ENCODE peak calls at places on chromosome 15, in eight cellular contexts. V is tibial nerve, P is fibroblast of lung, W is astrocyte of the cerebellum, X is AG10803, U is right atrium auricular region, N is cardiac fibroblast, Q is stomach. A is an unnamed sample.

GRCh38 chr15:60419752-60420151 is 22.0 kb upstream of the ANXA2 start:
- DNase-seq in V (no peak), P (peak), W (no peak), X (peak), U (no peak), N (peak), Q (no peak), A (peak)

GRCh38 chr15:28901587-28901980 is 15.8 kb downstream of the APBA2 start:
- DNase-seq in V (no peak), P (no peak), W (no peak), X (no peak), U (no peak), N (no peak), Q (no peak), A (no peak)

GRCh38 chr15:83695901-83696425 is 42.0 kb downstream of the ADAMTSL3 start:
- DNase-seq in V (no peak), P (no peak), W (no peak), X (no peak), U (no peak), N (no peak), Q (no peak), A (no peak)

GRCh38 chr15:29024681-29025080 is 138.9 kb downstream of the APBA2 start:
- DNase-seq in V (no peak), P (no peak), W (no peak), X (no peak), U (no peak), N (no peak), Q (no peak), A (no peak)

GRCh38 chr15:79952329-79952728 is 18.7 kb downstream of the BCL2A1 start:
- DNase-seq in V (no peak), P (peak), W (no peak), X (no peak), U (no peak), N (no peak), Q (no peak), A (no peak)

GRCh38 chr15:52011711-52012144 is 7.3 kb upstream of the MAPK6 start:
- DNase-seq in V (no peak), P (peak), W (no peak), X (no peak), U (no peak), N (peak), Q (no peak), A (no peak)

GRCh38 chr15:58346361-58346760 is 85.4 kb upstream of the LIPC start:
- DNase-seq in V (no peak), P (no peak), W (peak), X (peak), U (no peak), N (peak), Q (no peak), A (no peak)

GRCh38 chr15:73800662-73801345 is 47.7 kb upstream of the INSYN1 start:
- DNase-seq in V (no peak), P (peak), W (peak), X (peak), U (peak), N (peak), Q (no peak), A (peak)

GRCh38 chr15:89400121-89400996 is 65.7 kb upstream of the POLG start:
- DNase-seq in V (no peak), P (no peak), W (no peak), X (no peak), U (no peak), N (no peak), Q (no peak), A (no peak)

DNA sequence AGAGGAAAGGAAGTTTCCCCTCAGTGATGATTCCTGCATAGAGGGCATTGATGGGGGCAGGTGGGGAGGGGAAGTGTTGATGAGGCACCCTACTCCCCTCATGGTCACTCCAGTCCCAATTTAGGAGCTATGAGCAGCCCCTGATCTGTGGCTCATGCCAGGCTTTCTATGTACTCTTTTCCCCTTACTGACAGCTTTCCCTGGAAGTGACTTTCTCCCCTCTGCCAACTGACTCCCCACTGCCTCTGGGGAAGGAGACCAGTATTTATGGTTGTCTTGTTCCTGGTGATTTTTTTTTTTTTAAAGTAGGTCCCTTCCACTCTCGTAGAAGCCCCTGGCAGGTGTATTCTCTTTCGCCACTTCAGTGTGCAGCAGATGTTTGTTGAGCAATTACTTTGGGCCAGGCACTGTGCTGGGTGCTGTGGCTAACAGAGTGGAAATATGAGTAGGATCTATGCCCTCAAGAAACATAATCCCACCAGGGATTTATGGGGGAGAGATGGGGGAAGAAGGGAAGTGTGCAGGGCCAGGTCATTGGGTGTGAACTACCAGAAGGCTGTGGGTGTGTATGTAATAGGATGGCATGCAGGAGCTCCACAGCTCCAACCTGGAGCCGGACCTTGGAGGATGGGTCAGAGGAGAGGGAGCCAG is 3.4 kb downstream of the SMAD6 start:
- DNase-seq in V (no peak), P (no peak), W (no peak), X (no peak), U (no peak), N (no peak), Q (no peak), A (no peak)
- H3K4me3 ChIP-seq in V (peak), P (peak), W (peak), X (peak), U (peak), N (peak), Q (peak), A (peak)

DNA sequence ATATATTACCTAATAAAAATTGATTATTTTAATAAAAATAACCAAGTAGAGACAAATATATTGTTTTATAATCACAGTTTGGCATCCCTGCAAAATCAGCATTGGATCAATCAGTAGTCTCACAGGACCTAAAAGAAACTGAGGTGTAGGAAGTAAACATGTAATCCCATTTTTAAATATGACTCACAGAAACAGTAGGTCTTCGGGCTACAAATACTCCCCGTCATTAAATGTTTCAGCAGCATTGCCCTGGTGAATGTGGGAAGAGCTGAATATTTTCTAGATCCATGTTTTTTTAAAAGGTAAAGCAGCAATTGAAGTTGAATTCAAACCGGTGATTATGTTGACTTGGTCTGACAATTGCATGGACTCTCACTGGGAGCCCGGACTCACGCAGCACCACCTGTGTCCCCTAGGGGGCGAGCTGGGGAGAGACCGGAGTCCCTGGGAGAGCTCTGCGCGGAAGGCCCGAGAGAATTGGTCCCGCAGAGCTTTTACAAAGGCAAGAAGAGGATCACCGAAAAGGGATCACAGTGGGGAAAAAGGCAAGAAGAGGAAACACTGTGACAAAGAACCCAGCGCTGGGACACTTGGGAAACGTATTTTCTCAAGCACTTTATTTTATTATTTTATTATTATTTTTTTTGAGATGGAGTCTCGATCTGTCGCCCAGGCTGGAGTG is 17.2 kb upstream of the USP3 start:
- DNase-seq in V (peak), P (peak), W (no peak), X (peak), U (peak), N (peak), Q (peak), A (peak)
- TF ChIP-seq CTCF in V (peak), P (peak), W (peak), X (peak), U (peak), N (peak), Q (no peak), A (peak)

GRCh38 chr15:36331531-36332275 is 247.7 kb upstream of the CDIN1 start:
- DNase-seq in V (no peak), P (peak), W (no peak), X (peak), U (no peak), N (peak), Q (no peak), A (peak)
- H3K4me3 ChIP-seq in V (no peak), P (peak), W (no peak), X (peak), U (no peak), N (no peak), Q (peak), A (no peak)

GRCh38 chr15:46502668-46503067 is 867.8 kb downstream of the SQOR start:
- DNase-seq in V (no peak), P (no peak), W (no peak), X (no peak), U (no peak), N (peak), Q (no peak), A (no peak)
- TF ChIP-seq CTCF in V (no peak), P (no peak), W (no peak), X (peak), U (no peak), N (peak), Q (no peak), A (no peak)

DNA sequence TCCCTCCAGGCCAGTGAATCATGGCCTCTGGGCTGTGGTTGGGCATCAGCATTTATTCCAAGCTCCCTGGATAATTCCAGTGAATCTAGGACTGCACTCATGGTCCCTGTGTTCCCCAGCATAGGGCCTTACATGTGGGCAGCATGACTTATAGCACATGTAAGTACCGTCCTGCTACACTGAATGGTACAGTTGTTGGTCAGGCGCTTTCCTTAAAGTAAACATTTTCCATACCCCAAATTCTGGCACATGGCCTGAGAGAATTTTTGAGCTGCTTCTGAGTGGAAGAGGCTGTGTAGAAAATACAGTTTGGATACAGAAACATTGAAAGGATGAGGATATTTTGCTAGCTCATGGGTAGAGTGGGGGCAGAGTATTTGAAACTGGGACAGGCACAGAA is 27.5 kb downstream of the CORO2B start:
- DNase-seq in V (no peak), P (peak), W (no peak), X (no peak), U (no peak), N (no peak), Q (no peak), A (no peak)
- H3K4me3 ChIP-seq in V (no peak), P (no peak), W (no peak), X (no peak), U (no peak), N (no peak), Q (no peak), A (no peak)

GRCh38 chr15:55434989-55435825 is 26.9 kb downstream of the PIERCE2 start:
- DNase-seq in V (peak), P (peak), W (peak), X (peak), U (peak), N (peak), Q (no peak), A (peak)
- TF ChIP-seq CTCF in V (peak), P (peak), W (peak), X (peak), U (peak), N (peak), Q (no peak), A (peak)

GRCh38 chr15:61447981-61448380 is 218.9 kb upstream of the RORA start:
- DNase-seq in V (no peak), P (no peak), W (no peak), X (no peak), U (no peak), N (no peak), Q (no peak), A (no peak)

GRCh38 chr15:61441901-61442300 is 212.8 kb upstream of the RORA start:
- DNase-seq in V (no peak), P (no peak), W (no peak), X (peak), U (no peak), N (no peak), Q (no peak), A (no peak)

GRCh38 chr15:61449306-61449705 is 220.2 kb upstream of the RORA start:
- DNase-seq in V (no peak), P (no peak), W (no peak), X (peak), U (no peak), N (no peak), Q (no peak), A (no peak)

GRCh38 chr15:61444585-61444984 is 215.5 kb upstream of the RORA start:
- DNase-seq in V (no peak), P (no peak), W (no peak), X (no peak), U (no peak), N (no peak), Q (no peak), A (no peak)
- H3K4me3 ChIP-seq in V (no peak), P (no peak), W (no peak), X (no peak), U (no peak), N (no peak), Q (no peak), A (no peak)

DNA sequence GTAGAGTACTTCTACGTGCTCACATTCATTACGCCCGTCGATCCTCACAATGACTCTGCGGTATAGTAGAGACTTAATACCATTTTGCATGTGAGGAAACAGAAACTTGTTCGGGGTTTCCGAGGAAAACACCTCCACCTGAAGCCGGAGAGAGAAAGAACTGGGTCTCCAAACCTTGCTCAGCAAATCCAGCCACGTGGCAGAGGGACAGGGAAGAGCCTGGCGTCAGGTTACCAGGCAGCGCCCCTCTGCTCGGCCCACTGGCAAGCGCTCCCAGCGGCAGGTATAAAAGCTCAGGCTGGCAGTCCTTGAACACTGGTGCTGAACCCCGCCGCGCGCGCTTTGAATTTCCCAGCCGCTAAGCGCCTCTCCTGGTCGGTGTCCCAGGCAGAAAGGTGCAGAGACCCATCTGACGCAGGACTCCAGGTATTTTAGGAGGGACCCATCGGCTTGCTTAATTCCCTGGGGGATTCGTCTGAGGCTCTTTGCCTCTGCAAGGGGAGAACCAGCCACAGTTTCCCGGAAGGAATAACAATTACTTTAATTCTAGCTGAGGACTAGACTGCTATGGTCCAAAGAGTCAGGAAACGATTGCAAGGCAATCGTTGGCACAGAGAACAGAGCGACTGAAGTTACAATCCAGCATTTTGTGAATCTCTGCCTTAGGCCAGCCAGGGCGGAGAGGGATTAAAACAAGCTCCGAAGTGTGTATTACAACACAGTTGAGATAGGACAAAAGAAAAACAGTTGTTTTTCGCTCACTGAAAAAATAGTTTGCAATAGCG is at the start of gene C2CD4A:
- DNase-seq in V (peak), P (peak), W (no peak), X (peak), U (no peak), N (peak), Q (peak), A (peak)
- TF ChIP-seq CTCF in V (no peak), P (no peak), W (peak), X (peak), U (no peak), N (peak), Q (no peak), A (peak)

DNA sequence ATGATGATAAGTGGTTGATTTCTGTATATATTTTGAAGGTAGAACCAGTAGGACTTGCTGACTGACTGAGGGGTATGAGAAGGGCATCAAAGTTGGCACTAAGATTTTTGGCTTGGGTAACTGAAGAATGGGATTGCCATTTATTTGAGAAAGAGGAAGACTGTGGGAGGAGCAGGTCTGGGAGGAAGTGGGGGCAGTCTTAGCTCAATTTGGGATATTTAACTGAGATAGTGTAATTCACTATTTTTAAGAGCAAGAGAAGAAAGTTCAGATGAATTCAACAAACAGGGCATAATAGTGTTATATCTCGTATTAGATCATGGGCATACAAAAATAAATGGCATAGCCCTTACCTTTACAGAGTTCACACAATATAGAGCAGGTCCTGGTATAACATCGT is 1.7 kb downstream of the BUB1B start:
- DNase-seq in V (no peak), P (no peak), W (no peak), X (no peak), U (no peak), N (no peak), Q (no peak), A (no peak)
- H3K4me3 ChIP-seq in V (no peak), P (peak), W (peak), X (no peak), U (no peak), N (no peak), Q (no peak), A (peak)

GRCh38 chr15:41392659-41393058 is 9.6 kb downstream of the NDUFAF1 start:
- DNase-seq in V (no peak), P (no peak), W (no peak), X (no peak), U (no peak), N (no peak), Q (no peak), A (no peak)
- TF ChIP-seq CTCF in V (no peak), P (no peak), W (no peak), X (no peak), U (no peak), N (no peak), Q (no peak), A (no peak)

A was measured in astrocyte of the spinal cord.